ENCODE peak calls at places on chromosomes 3 and 15, in seven cellular contexts. C is stimulated activated CD4-positive, alpha-beta T cell treated with anti-CD3 and anti-CD28 coated beads, Interleukin-1b, Interleukin-23, amount 100 ng/mL, for 1 hour; A is sigmoid colon; Y is T-helper 9 cell; V is cardiac fibroblast; Z is T-helper 22 cell; S is mesothelial cell of epicardium. I is an unnamed sample.

GRCh38 chr3:32584660-32585059 is 14.0 kb upstream of the DYNC1LI1 start:
- DNase-seq in Z (no peak), Y (no peak), S (no peak), V (no peak), C (no peak), A (no peak), I (no peak)

GRCh38 chr3:37067577-37067976 is 74.3 kb downstream of the MLH1 start:
- DNase-seq in C (no peak), Y (no peak), A (no peak), V (no peak), Z (no peak), S (no peak), I (no peak)

GRCh38 chr3:13104511-13104910 is 31.3 kb upstream of the IQSEC1 start:
- DNase-seq in S (peak), C (no peak), Z (no peak), Y (no peak), A (no peak), V (no peak), I (no peak)

GRCh38 chr3:57060089-57060829 is at the start of gene SPATA12:
- DNase-seq in S (no peak), C (no peak), Z (no peak), A (peak), Y (no peak), V (peak), I (no peak)

GRCh38 chr15:80123034-80123433 is 29.8 kb upstream of the FAH start:
- DNase-seq in A (no peak), S (no peak), V (no peak), C (no peak), Z (no peak), Y (no peak), I (no peak)

GRCh38 chr15:22811640-22812039 is 25.2 kb downstream of the NIPA1 start:
- DNase-seq in A (no peak), S (no peak), V (peak), Y (no peak), C (no peak), Z (no peak), I (no peak)

GRCh38 chr3:175713263-175713662 is 854.1 kb downstream of the NAALADL2 start:
- DNase-seq in Y (no peak), V (no peak), S (no peak), Z (no peak), A (no peak), C (no peak), I (no peak)

GRCh38 chr3:48410205-48411040 is 19.5 kb downstream of the PLXNB1 start:
- DNase-seq in S (peak), C (no peak), V (no peak), Y (no peak), A (peak), Z (no peak), I (no peak)

GRCh38 chr15:59723686-59724336 is 34.7 kb upstream of the BNIP2 start:
- DNase-seq in C (no peak), Y (no peak), S (no peak), V (no peak), A (no peak), Z (no peak), I (no peak)

GRCh38 chr3:114632757-114633424 is 339.1 kb downstream of the TIGIT start:
- DNase-seq in Y (no peak), A (no peak), C (no peak), V (no peak), S (no peak), Z (no peak), I (no peak)

GRCh38 chr15:53312707-53313106 is 446.8 kb downstream of the WDR72 start:
- DNase-seq in Y (no peak), C (no peak), Z (no peak), A (no peak), V (no peak), S (no peak), I (no peak)

GRCh38 chr15:98978153-98978552 is 29.4 kb downstream of the PGPEP1L start:
- DNase-seq in A (no peak), Y (no peak), Z (no peak), C (no peak), S (no peak), V (no peak), I (no peak)

GRCh38 chr3:112604536-112604935 is 36.4 kb downstream of the CCDC80 start:
- DNase-seq in Y (no peak), S (no peak), A (no peak), Z (no peak), C (no peak), V (peak), I (no peak)

GRCh38 chr3:189360291-189360690 is 188.5 kb downstream of the TPRG1 start:
- DNase-seq in A (no peak), S (no peak), C (no peak), Y (no peak), Z (no peak), V (no peak), I (no peak)

GRCh38 chr3:132417695-132418520 is 606 bp downstream of the DNAJC13 start:
- DNase-seq in A (peak), V (peak), C (no peak), S (no peak), Z (peak), Y (peak), I (peak)

GRCh38 chr3:61687663-61688306 is 126.4 kb downstream of the PTPRG start:
- DNase-seq in Z (no peak), C (no peak), V (no peak), A (no peak), S (no peak), Y (no peak), I (no peak)

GRCh38 chr3:35487396-35487795 is 151.9 kb upstream of the ARPP21 start:
- DNase-seq in A (no peak), V (no peak), C (no peak), Z (no peak), Y (no peak), S (no peak), I (no peak)

GRCh38 chr15:51263726-51264125 is 74.7 kb downstream of the CYP19A1 start:
- DNase-seq in V (no peak), Y (no peak), S (no peak), Z (no peak), A (no peak), C (no peak), I (no peak)

GRCh38 chr15:76140069-76140454 is 80.3 kb downstream of the TMEM266 start:
- DNase-seq in S (no peak), V (peak), A (no peak), Z (no peak), Y (no peak), C (no peak), I (no peak)

GRCh38 chr15:41982133-41982930 is 10.0 kb upstream of the EHD4 start:
- DNase-seq in Y (no peak), S (no peak), V (peak), C (no peak), A (peak), Z (no peak), I (no peak)

GRCh38 chr15:74202461-74203401 is at the start of gene STRA6:
- DNase-seq in Z (no peak), V (peak), Y (no peak), C (no peak), S (peak), A (no peak), I (no peak)

GRCh38 chr15:67946701-67947100 is 106.9 kb upstream of the RNU6-1 start:
- DNase-seq in V (no peak), S (no peak), C (no peak), Z (no peak), Y (no peak), A (no peak), I (no peak)

GRCh38 chr15:95715919-95716318 is 614.6 kb upstream of the NR2F2 start:
- DNase-seq in C (no peak), V (no peak), S (no peak), Y (no peak), Z (no peak), A (no peak), I (no peak)

GRCh38 chr15:94300612-94301011 is 69.3 kb downstream of the MCTP2 start:
- DNase-seq in A (no peak), C (no peak), S (no peak), Z (no peak), Y (no peak), V (no peak), I (no peak)

GRCh38 chr3:64651286-64651685 is 36.5 kb downstream of the ADAMTS9 start:
- DNase-seq in Z (no peak), V (peak), C (no peak), Y (no peak), A (no peak), S (no peak), I (no peak)

GRCh38 chr3:161823910-161824309 is 327.3 kb downstream of the OTOL1 start:
- DNase-seq in V (no peak), Z (no peak), S (no peak), C (no peak), Y (no peak), A (no peak), I (no peak)

GRCh38 chr3:119181765-119182164 is 8.4 kb downstream of the UPK1B start:
- DNase-seq in S (no peak), A (no peak), V (peak), Y (no peak), Z (no peak), C (no peak), I (no peak)

GRCh38 chr15:25185156-25185710 is 230.4 kb downstream of the SNRPN start:
- DNase-seq in C (no peak), Y (no peak), Z (no peak), V (no peak), A (peak), S (no peak), I (no peak)

GRCh38 chr3:197068077-197068476 is 38.5 kb upstream of the MELTF start:
- DNase-seq in Z (no peak), V (no peak), C (no peak), S (no peak), A (no peak), Y (no peak), I (no peak)

GRCh38 chr3:56251343-56251945 is 216.8 kb downstream of the ERC2 start:
- DNase-seq in Z (no peak), V (peak), Y (no peak), A (no peak), C (no peak), S (no peak), I (no peak)

GRCh38 chr15:60520041-60520824 is 41.3 kb upstream of the ICE2 start:
- DNase-seq in C (no peak), A (no peak), V (no peak), Z (no peak), S (no peak), Y (no peak), I (no peak)

GRCh38 chr15:90870354-90871096 is 2.1 kb downstream of the FURIN start:
- DNase-seq in C (no peak), S (no peak), Z (no peak), V (peak), A (no peak), Y (no peak), I (no peak)

GRCh38 chr15:68646156-68646555 is 67.4 kb downstream of the CORO2B start:
- DNase-seq in A (peak), C (no peak), Z (no peak), Y (no peak), S (no peak), V (no peak), I (no peak)